ENCODE peak calls at places on chromosome 20, in seven cellular contexts. D, H, I, L, W, T and G are unnamed samples. For H3K36me3, the result is how much of the 10 kb centered on the place peaks cover.

GRCh38 chr20:47502801-47503239 is 1.1 kb downstream of the NCOA3 start:
- DNase-seq in L (peak), W (no peak), I (no peak), H (no peak), T (no peak), D (no peak), G (peak)

GRCh38 chr20:1838479-1839279 is 56.5 kb upstream of the SIRPA start:
- DNase-seq in W (no peak), T (no peak), D (no peak), L (peak), H (no peak), I (no peak), G (no peak)

GRCh38 chr20:3221398-3222226 is 12.3 kb downstream of the ITPA start:
- DNase-seq in I (no peak), T (peak), D (peak), W (peak), L (no peak), H (no peak), G (no peak)

GRCh38 chr20:56762401-56762800 is 133.3 kb downstream of the TFAP2C start:
- DNase-seq in H (no peak), L (no peak), D (no peak), T (no peak), W (no peak), I (no peak), G (peak)

GRCh38 chr20:13492001-13492480 is 146.7 kb downstream of the TASP1 start:
- DNase-seq in W (no peak), L (peak), T (no peak), I (no peak), H (no peak), D (no peak), G (peak)

GRCh38 chr20:25050501-25051350 is 7.2 kb downstream of the ACSS1 start:
- DNase-seq in D (peak), W (peak), H (no peak), I (no peak), L (no peak), T (peak), G (no peak)

GRCh38 chr20:23126281-23127061 is 40.3 kb upstream of the CD93 start:
- DNase-seq in W (peak), D (no peak), T (no peak), H (no peak), L (no peak), I (peak), G (no peak)

GRCh38 chr20:41173161-41173721 is 35.9 kb downstream of the PLCG1 start:
- DNase-seq in T (peak), L (peak), H (peak), I (peak), W (peak), D (peak), G (peak)

GRCh38 chr20:57591289-57592229 is 28.7 kb downstream of the ZBP1 start:
- DNase-seq in I (no peak), T (no peak), L (no peak), W (no peak), H (no peak), D (no peak), G (no peak)

GRCh38 chr20:21522479-21523397 is 8.9 kb upstream of the NKX2-2 start:
- DNase-seq in L (no peak), T (no peak), D (no peak), H (no peak), W (peak), I (no peak), G (no peak)

GRCh38 chr20:10619427-10619826 is 54.4 kb downstream of the JAG1 start:
- DNase-seq in L (peak), T (no peak), I (no peak), H (no peak), D (no peak), W (no peak), G (peak)

GRCh38 chr20:42308980-42309524 is 690.9 kb upstream of the CHD6 start:
- DNase-seq in W (no peak), I (no peak), H (no peak), D (no peak), L (no peak), T (no peak), G (no peak)

GRCh38 chr20:32155017-32155965 is 45.8 kb downstream of the TM9SF4 start:
- DNase-seq in T (peak), I (peak), D (peak), H (no peak), W (peak), L (peak), G (peak)

GRCh38 chr20:57047281-57048026 is 219.0 kb downstream of the BMP7 start:
- DNase-seq in D (no peak), W (no peak), L (no peak), T (peak), H (no peak), I (peak), G (no peak)

GRCh38 chr20:9112541-9113515 is 43.9 kb downstream of the PLCB4 start:
- DNase-seq in W (no peak), D (no peak), H (no peak), L (peak), I (no peak), T (no peak), G (peak)

GRCh38 chr20:18001131-18001921 is 32.5 kb downstream of the MGME1 start:
- DNase-seq in T (peak), L (peak), D (peak), I (peak), H (no peak), W (no peak), G (peak)

GRCh38 chr20:23448167-23448566 is 4.5 kb downstream of the CST11 start:
- DNase-seq in W (no peak), L (no peak), H (no peak), T (no peak), I (no peak), D (no peak), G (no peak)

GRCh38 chr20:2131366-2131765 is 29.7 kb downstream of the STK35 start:
- DNase-seq in L (no peak), I (no peak), D (no peak), T (no peak), H (no peak), W (no peak), G (peak)

GRCh38 chr20:47774081-47774777 is 11.1 kb downstream of the SULF2 start:
- DNase-seq in H (no peak), W (peak), I (no peak), L (peak), T (peak), D (peak), G (no peak)

GRCh38 chr20:25288291-25289181 is 40.7 kb downstream of the PYGB start:
- DNase-seq in I (peak), D (no peak), L (no peak), T (peak), W (peak), H (no peak), G (no peak)

GRCh38 chr20:2297352-2297717 is 1.5 kb downstream of the TGM3 start:
- DNase-seq in L (no peak), I (no peak), H (no peak), T (no peak), W (no peak), D (no peak), G (no peak)

GRCh38 chr20:43946206-43946491 is 31.5 kb downstream of the TOX2 start:
- DNase-seq in T (no peak), W (no peak), D (no peak), H (no peak), I (no peak), L (no peak), G (no peak)

GRCh38 chr20:8019178-8019997 is at the start of gene TMX4:
- DNase-seq in H (peak), W (peak), D (peak), T (peak), I (peak), L (peak), G (peak)

GRCh38 chr20:60054716-60055371 is 96.6 kb downstream of the CDH26 start:
- DNase-seq in I (no peak), D (no peak), L (no peak), H (no peak), T (no peak), W (no peak), G (no peak)

GRCh38 chr20:55881204-55881603 is 124.1 kb downstream of the CBLN4 start:
- DNase-seq in I (no peak), H (no peak), W (no peak), L (no peak), T (no peak), D (no peak), G (no peak)

GRCh38 chr20:45090481-45090880 is 10.4 kb downstream of the KCNS1 start:
- DNase-seq in L (no peak), D (no peak), W (no peak), H (no peak), I (no peak), T (no peak), G (no peak)

GRCh38 chr20:8309638-8310037 is 177.6 kb downstream of the PLCB1 start:
- DNase-seq in D (no peak), W (no peak), L (peak), H (no peak), I (no peak), T (no peak), G (no peak)

GRCh38 chr20:12925214-12925755 is 83.5 kb upstream of the SPTLC3 start:
- DNase-seq in D (peak), W (no peak), L (peak), H (no peak), T (peak), I (no peak), G (peak)

GRCh38 chr20:58192567-58192966 is 35.9 kb downstream of the ANKRD60 start:
- DNase-seq in H (no peak), D (no peak), T (no peak), L (no peak), I (no peak), W (no peak), G (no peak)

GRCh38 chr20:36084897-36085617 is 69.5 kb upstream of the EPB41L1 start:
- DNase-seq in I (no peak), D (no peak), T (no peak), L (peak), W (no peak), H (no peak), G (peak)
- H3K4me3 ChIP-seq in I (no peak), D (no peak), T (no peak), L (no peak), W (no peak), H (no peak), G (peak)

GRCh38 chr20:49278036-49278816 is at the start of gene ZNFX1:
- DNase-seq in L (peak), W (peak), T (peak), I (peak), D (peak), H (peak), G (peak)

GRCh38 chr20:49276201-49276894 is 1.5 kb downstream of the ZNFX1 start:
- DNase-seq in H (no peak), I (no peak), W (no peak), L (peak), T (peak), D (no peak), G (peak)

GRCh38 chr20:49276895-49277785 is 717 bp downstream of the ZNFX1 start:
- DNase-seq in T (peak), D (no peak), I (peak), L (peak), H (peak), W (peak), G (no peak)

GRCh38 chr20:49278817-49279676 is 1.2 kb upstream of the ZNFX1 start:
- DNase-seq in I (no peak), D (no peak), W (no peak), L (peak), T (peak), H (no peak), G (no peak)

DNA sequence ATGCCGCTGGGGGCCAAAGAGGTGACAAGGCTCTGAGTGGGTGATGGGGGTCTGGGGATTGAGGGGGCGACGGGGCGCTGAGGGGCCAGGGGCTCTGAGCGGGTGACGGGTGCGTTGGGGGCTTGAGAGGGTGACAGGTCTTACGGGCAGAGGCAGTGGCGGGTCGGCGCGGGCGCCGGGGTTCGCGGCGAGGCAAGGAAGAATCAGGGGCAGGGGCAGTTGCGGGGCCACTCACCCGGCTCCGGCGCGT is 146 bp downstream of the ZNFX1 start:
- DNase-seq in D (no peak), W (no peak), L (no peak), H (no peak), I (no peak), T (no peak), G (no peak)
- H3K36me3 ChIP-seq in D (half or more), W (under half), L (under half), H (under half), I (half or more), T (under half), G (under half)

GRCh38 chr20:39638671-39639070 is 676.5 kb downstream of the DHX35 start:
- DNase-seq in L (no peak), D (no peak), H (no peak), T (no peak), I (no peak), W (no peak), G (no peak)
- H3K4me3 ChIP-seq in L (no peak), D (no peak), H (no peak), T (no peak), I (no peak), W (no peak), G (no peak)

DNA sequence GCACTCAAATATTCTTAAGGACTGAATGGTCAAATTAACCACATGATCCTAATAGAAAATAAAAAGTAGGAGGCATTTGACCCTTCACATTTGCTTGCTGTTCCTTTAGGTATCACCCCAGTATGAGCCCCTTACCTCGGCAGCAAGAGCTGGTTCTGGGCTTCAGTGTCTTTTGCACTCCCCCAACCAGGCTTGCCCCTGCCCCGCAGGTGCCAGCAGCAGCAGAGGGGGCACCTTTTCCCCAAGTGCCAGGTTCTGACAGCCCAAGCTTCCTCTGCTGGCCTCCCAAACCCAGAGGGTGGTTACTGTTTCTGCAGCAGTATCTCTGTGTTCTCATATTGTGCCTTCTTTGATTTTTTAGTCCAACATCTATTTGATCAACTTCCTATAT is 23.2 kb downstream of the UBE2V1 start:
- DNase-seq in W (no peak), L (no peak), I (no peak), H (no peak), D (no peak), T (no peak), G (no peak)
- H3K36me3 ChIP-seq in W (under half), L (under half), I (under half), H (under half), D (half or more), T (under half), G (under half)

GRCh38 chr20:6671829-6672228 is 95.7 kb upstream of the BMP2 start:
- DNase-seq in D (no peak), W (no peak), L (no peak), I (no peak), H (no peak), T (no peak), G (no peak)
- H3K4me3 ChIP-seq in D (no peak), W (no peak), L (no peak), I (no peak), H (no peak), T (no peak), G (no peak)

DNA sequence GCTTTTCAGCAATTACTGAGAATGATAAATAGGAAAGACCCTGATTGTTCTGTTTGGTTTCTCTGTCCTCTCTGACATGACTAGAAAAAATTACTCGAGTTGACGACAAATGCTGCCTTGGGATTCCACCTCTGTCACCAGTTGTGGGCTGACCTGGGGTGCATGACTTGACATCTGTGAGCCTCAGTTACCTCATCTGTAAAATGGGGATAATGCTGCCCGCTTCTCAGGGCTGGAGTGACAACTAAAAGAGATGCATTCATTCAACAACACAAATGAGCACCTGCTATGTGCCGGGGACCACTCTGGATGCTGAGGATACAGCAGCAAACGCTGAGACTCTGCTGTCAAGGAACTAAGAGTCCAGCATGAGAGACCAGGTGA is 94.8 kb downstream of the NFATC2 start:
- DNase-seq in L (no peak), H (no peak), D (no peak), W (no peak), I (no peak), T (no peak), G (no peak)
- H3K36me3 ChIP-seq in L (under half), H (under half), D (under half), W (under half), I (under half), T (under half), G (under half)

DNA sequence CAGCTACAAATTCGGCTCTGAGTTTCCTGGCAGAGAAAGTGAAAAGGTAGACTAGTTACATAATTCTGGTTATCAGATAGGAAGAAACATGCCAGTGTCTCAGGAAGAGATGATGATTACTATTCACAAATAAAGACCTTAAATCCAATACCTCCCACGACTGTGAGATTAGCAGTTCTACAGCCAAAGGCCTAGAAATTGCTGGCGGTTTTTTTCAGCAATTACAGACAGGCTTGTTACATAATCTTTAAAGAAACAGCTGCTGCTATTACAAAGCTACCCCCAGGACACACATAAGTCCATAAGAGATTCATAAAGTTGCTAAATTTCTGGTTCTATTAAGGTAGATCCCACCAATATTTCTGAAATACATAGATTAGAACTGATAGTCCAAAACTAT is 40.2 kb downstream of the PIGU start:
- DNase-seq in D (no peak), I (no peak), H (no peak), W (no peak), T (no peak), L (no peak), G (no peak)
- H3K4me3 ChIP-seq in D (no peak), I (no peak), H (no peak), W (no peak), T (no peak), L (no peak), G (no peak)

DNA sequence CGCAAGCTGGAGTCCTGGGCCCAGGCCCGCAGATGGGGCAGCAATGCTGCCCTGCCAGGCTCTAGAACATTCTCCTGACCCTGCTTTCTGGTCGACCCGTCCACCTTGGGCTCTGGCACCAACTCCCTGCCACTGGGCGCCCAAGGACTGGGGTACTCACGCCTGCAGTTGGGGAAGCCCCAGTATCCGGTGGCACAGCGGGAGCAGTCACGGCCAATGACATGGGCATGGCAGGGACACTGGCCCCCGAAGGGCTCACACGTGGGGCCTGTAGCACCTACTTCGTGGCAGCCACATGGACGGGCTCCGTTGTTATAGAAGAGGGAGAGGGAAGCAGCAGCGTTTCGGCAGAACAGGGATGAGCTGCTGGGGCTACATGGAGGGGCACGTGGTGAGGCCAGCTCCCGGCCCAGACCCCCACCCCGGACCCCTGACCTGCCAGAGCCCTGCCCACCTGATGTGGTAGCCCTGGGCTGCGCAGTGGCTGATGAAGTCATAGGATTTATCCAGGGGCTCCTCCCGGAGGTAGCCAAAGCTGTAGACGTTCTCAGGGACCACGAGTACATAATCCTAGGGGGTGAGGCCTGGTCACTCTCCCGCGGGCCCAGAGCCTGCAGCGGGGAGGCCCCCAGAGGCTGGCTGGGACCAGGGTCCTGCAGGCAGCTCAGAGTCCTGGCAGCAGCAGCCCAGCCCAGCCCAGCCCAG is 26.0 kb downstream of the ADRM1 start:
- DNase-seq in L (no peak), I (no peak), T (no peak), D (no peak), W (no peak), H (no peak), G (no peak)
- H3K36me3 ChIP-seq in L (under half), I (half or more), T (under half), D (half or more), W (under half), H (under half), G (under half)